ENCODE peak calls at places on chromosomes 12 and 14, in four cellular contexts. I, D, E and J are unnamed samples.

GRCh38 chr12:64672925-64673409 is 62.7 kb downstream of the RASSF3 start:
- DNase-seq in E (no peak), I (peak; percentile 66), D (peak; percentile 84), J (peak; percentile 87)

GRCh38 chr12:79555006-79555925 is 135.5 kb downstream of the PAWR start:
- DNase-seq in E (no peak), D (no peak), I (peak; percentile 79), J (no peak)

GRCh38 chr12:5778823-5779222 is 166.2 kb downstream of the ANO2 start:
- DNase-seq in I (no peak), E (no peak), D (no peak), J (no peak)

GRCh38 chr12:3045989-3046388 is 31.2 kb upstream of the TSPAN9 start:
- DNase-seq in E (no peak), I (no peak), D (no peak), J (no peak)

GRCh38 chr12:6553051-6553868 is 2.6 kb downstream of the IFFO1 start:
- DNase-seq in E (no peak), D (no peak), I (peak; percentile 73), J (no peak)

GRCh38 chr12:118188690-118189371 is 52.9 kb downstream of the PEBP1 start:
- DNase-seq in I (peak; percentile 60), E (no peak), D (peak; percentile 35), J (no peak)

GRCh38 chr12:17134315-17134714 is 528.4 kb upstream of the LMO3 start:
- DNase-seq in E (no peak), I (no peak), D (no peak), J (no peak)

GRCh38 chr12:101697197-101697929 is at the start of gene CHPT1:
- DNase-seq in D (peak; percentile 87), I (peak; percentile 38), E (peak; percentile 57), J (peak; percentile 93)

GRCh38 chr12:119704065-119704747 is 36.3 kb downstream of the PRKAB1 start:
- DNase-seq in E (no peak), I (peak; percentile 50), D (no peak), J (no peak)

GRCh38 chr12:101604132-101604531 is 9.4 kb downstream of the MYBPC1 start:
- DNase-seq in D (no peak), E (no peak), I (no peak), J (no peak)

GRCh38 chr14:83289390-83289789 is 1755.7 kb upstream of the SEL1L start:
- DNase-seq in D (no peak), E (no peak), I (no peak), J (no peak)

GRCh38 chr14:90664911-90665695 is 151.1 kb downstream of the TTC7B start:
- DNase-seq in E (no peak), I (peak; percentile 15), D (no peak), J (no peak)

GRCh38 chr14:64225156-64225757 is 68.9 kb downstream of the ESR2 start:
- DNase-seq in D (peak; percentile 64), E (no peak), I (no peak), J (no peak)

GRCh38 chr14:99729991-99730875 is 46.1 kb downstream of the CYP46A1 start:
- DNase-seq in E (peak; percentile 43), I (peak; percentile 19), D (peak; percentile 85), J (no peak)

GRCh38 chr12:123120452-123121166 is 30.3 kb downstream of the PITPNM2 start:
- DNase-seq in E (no peak), I (no peak), D (no peak), J (no peak)

GRCh38 chr14:82052778-82053177 is 519.1 kb upstream of the SEL1L start:
- DNase-seq in I (no peak), D (no peak), E (no peak), J (no peak)

GRCh38 chr12:21476949-21477348 is 24.5 kb downstream of the RECQL start:
- DNase-seq in I (peak; percentile 84), E (no peak), D (no peak), J (no peak)

GRCh38 chr12:72974954-72975555 is 702.9 kb downstream of the TRHDE start:
- DNase-seq in E (no peak), I (no peak), D (no peak), J (no peak)

GRCh38 chr12:15633201-15633600 is 156.0 kb downstream of the EPS8 start:
- DNase-seq in E (no peak), I (no peak), D (no peak), J (no peak)

GRCh38 chr14:99820702-99821331 is 27.6 kb downstream of the EML1 start:
- DNase-seq in D (no peak), I (no peak), E (no peak), J (peak; percentile 68)

GRCh38 chr12:128761305-128761880 is 62.4 kb downstream of the SLC15A4 start:
- DNase-seq in I (no peak), E (no peak), D (no peak), J (no peak)

GRCh38 chr14:60250318-60251035 is 1.5 kb downstream of the PPM1A start:
- DNase-seq in I (peak; percentile 9), E (no peak), D (peak; percentile 37), J (no peak)

GRCh38 chr12:104090685-104091084 is 26.4 kb downstream of the HCFC2 start:
- DNase-seq in D (no peak), E (peak; percentile 43), I (no peak), J (no peak)

GRCh38 chr12:111093428-111094142 is 173.2 kb upstream of the MYL2 start:
- DNase-seq in I (no peak), E (peak; percentile 75), D (no peak), J (no peak)

GRCh38 chr12:65731771-65732170 is 92.5 kb upstream of the HMGA2 start:
- DNase-seq in E (no peak), I (no peak), D (no peak), J (no peak)

GRCh38 chr12:128190614-128191013 is 76.4 kb upstream of the TMEM132C start:
- DNase-seq in D (peak; percentile 34), I (no peak), E (no peak), J (no peak)

GRCh38 chr12:57240926-57241555 is 9.9 kb downstream of the STAC3 start:
- DNase-seq in E (no peak), I (no peak), D (no peak), J (no peak)

GRCh38 chr12:41189395-41190251 is 1.5 kb downstream of the PDZRN4 start:
- DNase-seq in I (no peak), E (no peak), D (no peak), J (no peak)

GRCh38 chr14:78022059-78022458 is 148.1 kb upstream of the NRXN3 start:
- DNase-seq in I (peak; percentile 16), E (peak; percentile 29), D (peak; percentile 65), J (no peak)

GRCh38 chr14:99517643-99518381 is 36.6 kb downstream of the CCNK start:
- DNase-seq in D (peak; percentile 5), E (no peak), I (no peak), J (peak; percentile 81)

GRCh38 chr12:110684322-110684836 is 4.5 kb downstream of the HVCN1 start:
- DNase-seq in E (no peak), D (no peak), I (peak; percentile 64), J (no peak)

GRCh38 chr14:36655054-36655381 is 6.6 kb upstream of the PAX9 start:
- DNase-seq in D (no peak), E (no peak), I (no peak), J (no peak)

GRCh38 chr14:36655571-36655962 is 6.1 kb upstream of the PAX9 start:
- DNase-seq in E (no peak), D (no peak), I (no peak), J (no peak)

GRCh38 chr14:36656769-36657408 is 4.8 kb upstream of the PAX9 start:
- DNase-seq in E (no peak), I (no peak), D (no peak), J (no peak)

GRCh38 chr14:36657409-36658090 is 4.1 kb upstream of the PAX9 start:
- DNase-seq in E (peak; percentile 50), D (peak; percentile 20), I (no peak), J (no peak)

GRCh38 chr14:36655963-36656768 is 5.5 kb upstream of the PAX9 start:
- DNase-seq in D (peak; percentile 36), E (no peak), I (no peak), J (no peak)
- TF ChIP-seq CTCF in D (peak; percentile 35), E (peak; percentile 28), I (peak; percentile 32), J (no peak)

DNA sequence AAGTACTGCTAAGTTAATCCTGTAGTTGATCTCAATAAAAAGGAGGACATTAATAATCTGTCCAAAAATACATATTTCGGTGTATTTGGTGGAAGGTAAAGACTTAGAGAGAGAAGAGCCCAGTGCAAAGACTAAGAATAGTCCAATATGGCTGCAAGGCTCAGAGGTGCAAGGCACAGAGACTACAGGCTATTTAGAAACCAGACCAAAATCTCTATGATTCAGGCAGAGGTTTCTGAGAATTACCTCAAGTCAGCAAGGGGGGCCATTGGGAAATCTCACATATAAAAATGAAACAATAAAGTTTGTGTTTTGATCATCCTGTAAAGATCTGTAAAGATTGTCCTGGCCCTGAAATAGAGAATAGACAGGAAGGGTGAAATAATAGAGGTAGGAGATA is 1173.0 kb downstream of the VRK1 start:
- DNase-seq in I (no peak), D (no peak), E (no peak), J (no peak)
- TF ChIP-seq POLR2A in I (no peak), D (no peak), E (no peak), J (no peak)

GRCh38 chr12:124745891-124746570 is 117.6 kb downstream of the SCARB1 start:
- DNase-seq in D (peak; percentile 91), E (peak; percentile 92), I (peak; percentile 81), J (peak; percentile 99)
- H3K4me3 ChIP-seq in D (no peak overlapping the region), E (no peak overlapping the region), I (no peak overlapping the region), J (no peak overlapping the region)

DNA sequence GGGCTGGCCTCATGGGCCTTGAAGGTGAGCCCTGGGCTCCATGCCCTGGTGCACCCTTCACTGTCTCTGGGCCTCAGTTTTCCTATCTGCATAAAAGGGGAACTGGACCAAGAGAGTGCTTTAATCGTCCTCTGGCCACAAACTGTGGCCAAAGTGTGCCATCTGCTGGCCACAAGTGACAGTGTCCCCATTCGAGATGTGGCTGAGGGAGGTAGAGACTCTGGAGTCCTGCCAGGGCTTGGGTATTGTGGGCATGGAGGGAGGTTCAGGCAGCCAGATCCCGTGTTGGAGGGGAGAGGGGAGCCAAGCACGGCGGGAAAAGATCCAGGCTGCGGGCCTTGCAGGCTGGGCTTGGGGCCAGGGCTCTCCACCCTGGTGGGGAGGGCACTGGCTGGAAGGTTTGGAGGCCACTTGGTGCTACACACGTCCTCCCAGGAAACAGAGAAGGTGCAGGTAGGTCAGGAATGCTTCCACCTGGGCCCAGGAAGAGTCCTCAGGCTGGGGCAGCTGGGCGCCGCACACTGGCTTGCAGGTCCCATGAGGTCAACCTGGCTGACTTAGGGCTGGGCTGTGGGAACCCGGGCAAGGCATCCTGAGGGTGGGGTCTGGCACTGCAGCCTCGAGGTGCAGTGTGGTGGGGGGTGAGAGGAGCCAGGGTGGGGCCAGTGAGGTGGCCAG is 7.3 kb upstream of the KIF26A start:
- DNase-seq in D (peak; percentile 84), I (peak; percentile 1), E (peak; percentile 63), J (no peak)
- TF ChIP-seq CTCF in D (peak; percentile 60), I (peak; percentile 42), E (peak; percentile 88), J (no peak)

DNA sequence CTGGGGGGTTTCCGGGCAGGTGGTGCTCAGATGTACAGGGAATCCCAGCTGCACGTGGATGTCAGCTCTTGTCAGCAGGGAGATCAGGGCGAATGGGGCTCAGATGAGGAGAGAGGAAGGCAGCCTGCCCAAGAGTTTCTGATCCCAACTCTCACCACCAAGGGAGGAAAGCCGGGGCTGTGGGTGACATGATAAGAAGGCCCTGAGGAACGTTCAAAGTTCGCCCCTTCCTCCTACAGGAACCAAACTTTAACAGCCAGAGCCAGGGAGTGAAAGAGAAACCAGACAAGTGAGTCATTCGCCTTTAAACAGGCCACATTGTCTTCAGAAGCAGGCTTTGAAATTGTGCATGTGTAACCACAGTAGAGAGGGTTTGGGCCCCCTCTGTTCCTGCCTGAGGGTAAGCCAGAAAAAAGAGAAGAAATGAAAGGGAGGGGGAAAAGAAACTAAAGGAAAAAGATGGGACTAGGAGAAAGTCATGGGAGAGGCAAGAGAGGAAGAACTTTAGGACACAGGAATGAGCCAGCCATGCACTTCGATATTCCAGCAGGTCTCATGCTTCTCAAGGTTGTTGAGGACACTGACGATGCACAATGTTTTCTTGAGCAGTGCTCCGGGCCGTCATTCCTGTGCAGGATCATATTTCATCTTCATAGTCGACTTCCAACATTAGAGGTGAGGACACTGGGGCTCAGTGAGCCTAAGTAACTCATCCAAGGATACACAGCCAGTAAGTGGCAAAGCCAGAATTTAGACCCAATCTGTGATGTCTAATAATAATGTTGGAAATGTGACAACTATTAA is 691.4 kb upstream of the TBX3 start:
- DNase-seq in E (no peak), D (no peak), I (peak; percentile 81), J (no peak)
- TF ChIP-seq POLR2A in E (no peak), D (no peak), I (no peak), J (no peak)